ENCODE peak calls at places on chromosome 17, in seven cellular contexts. U, O, P, M, K, H and S are unnamed samples.

GRCh38 chr17:35242158-35242804 is 591 bp upstream of the SLFN5 start:
- DNase-seq in P (peak), M (peak), O (no peak), U (peak), K (peak), H (no peak), S (no peak)

GRCh38 chr17:32596206-32596605 is 109.4 kb downstream of the CDK5R1 start:
- DNase-seq in M (no peak), H (no peak), K (no peak), O (no peak), P (no peak), U (no peak), S (no peak)

GRCh38 chr17:38587193-38587592 is 18.6 kb downstream of the SRCIN1 start:
- DNase-seq in U (no peak), H (no peak), K (no peak), M (no peak), O (no peak), P (no peak), S (no peak)

GRCh38 chr17:72353502-72353901 is 232.7 kb downstream of the SOX9 start:
- DNase-seq in M (no peak), H (no peak), O (no peak), K (no peak), P (no peak), U (no peak), S (no peak)

GRCh38 chr17:17693955-17694228 is 12.6 kb downstream of the RAI1 start:
- DNase-seq in U (no peak), O (no peak), M (no peak), K (no peak), H (no peak), P (no peak), S (no peak)

GRCh38 chr17:60416368-60416925 is 5.8 kb upstream of the CHCT1 start:
- DNase-seq in K (no peak), H (no peak), O (no peak), P (no peak), U (no peak), M (no peak), S (no peak)

GRCh38 chr17:49567104-49567521 is 8.6 kb upstream of the NXPH3 start:
- DNase-seq in H (no peak), O (no peak), U (peak), K (no peak), M (no peak), P (no peak), S (no peak)

GRCh38 chr17:27578718-27579085 is 52.3 kb upstream of the LGALS9 start:
- DNase-seq in U (no peak), H (peak), M (no peak), O (no peak), K (peak), P (no peak), S (peak)

GRCh38 chr17:61399131-61400057 is at the start of gene TBX2:
- DNase-seq in O (peak), P (peak), M (peak), K (peak), U (peak), H (peak), S (peak)

GRCh38 chr17:51487947-51488346 is 227.6 kb downstream of the UTP18 start:
- DNase-seq in M (peak), U (no peak), K (peak), P (no peak), H (no peak), O (no peak), S (no peak)

GRCh38 chr17:3988297-3989120 is 24.3 kb upstream of the ATP2A3 start:
- DNase-seq in P (peak), O (no peak), U (peak), M (no peak), H (peak), K (no peak), S (no peak)

GRCh38 chr17:56468840-56469239 is 124.7 kb upstream of the NOG start:
- DNase-seq in U (no peak), P (no peak), M (no peak), O (no peak), K (no peak), H (no peak), S (no peak)

GRCh38 chr17:59851431-59852375 is 41.0 kb downstream of the TUBD1 start:
- DNase-seq in M (no peak), U (no peak), P (peak), H (peak), O (no peak), K (no peak), S (peak)

GRCh38 chr17:67183531-67183930 is 61.5 kb downstream of the HELZ start:
- DNase-seq in U (no peak), O (no peak), K (no peak), H (no peak), P (no peak), M (no peak), S (peak)

GRCh38 chr17:60640503-60640902 is 37.1 kb upstream of the BCAS3 start:
- DNase-seq in M (peak), K (no peak), H (peak), P (peak), U (no peak), O (no peak), S (peak)

GRCh38 chr17:36534881-36535668 is at the start of gene PIGW:
- DNase-seq in H (peak), K (peak), M (peak), U (peak), O (peak), P (peak), S (peak)

DNA sequence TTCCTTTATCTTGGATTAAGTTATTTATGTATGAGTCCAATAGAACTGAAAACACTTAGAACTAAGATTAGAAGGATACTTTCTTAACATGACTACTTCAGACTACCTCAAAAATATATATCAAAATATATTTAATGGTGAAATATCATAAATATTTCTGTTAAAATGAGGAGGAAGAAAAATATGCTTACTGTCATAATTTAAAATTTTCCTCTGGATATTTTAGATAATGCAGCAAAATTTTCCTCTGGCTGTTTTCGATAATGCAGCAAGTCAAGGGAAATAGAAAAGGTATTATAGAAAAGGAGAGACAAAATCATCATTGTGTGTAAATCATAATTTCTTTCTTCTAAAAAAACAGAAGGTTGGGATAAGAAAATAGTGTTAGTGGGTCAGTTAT is 263.3 kb downstream of the HS3ST3A1 start:
- DNase-seq in K (no peak), M (no peak), O (no peak), U (no peak), P (no peak), H (no peak), S (no peak)
- H3K4me3 ChIP-seq in K (peak), M (no peak), O (no peak), U (no peak), P (peak), H (peak), S (no peak)

GRCh38 chr17:28610372-28610771 is 3.6 kb downstream of the RSKR start:
- DNase-seq in H (no peak), O (no peak), U (no peak), P (no peak), K (no peak), M (no peak), S (no peak)
- H3K4me3 ChIP-seq in H (no peak), O (no peak), U (no peak), P (no peak), K (no peak), M (no peak), S (no peak)

GRCh38 chr17:65121916-65122821 is 15.0 kb upstream of the RGS9 start:
- DNase-seq in M (no peak), H (no peak), P (no peak), K (no peak), U (no peak), O (no peak), S (no peak)
- H3K4me3 ChIP-seq in M (peak), H (peak), P (peak), K (peak), U (peak), O (peak), S (peak)

DNA sequence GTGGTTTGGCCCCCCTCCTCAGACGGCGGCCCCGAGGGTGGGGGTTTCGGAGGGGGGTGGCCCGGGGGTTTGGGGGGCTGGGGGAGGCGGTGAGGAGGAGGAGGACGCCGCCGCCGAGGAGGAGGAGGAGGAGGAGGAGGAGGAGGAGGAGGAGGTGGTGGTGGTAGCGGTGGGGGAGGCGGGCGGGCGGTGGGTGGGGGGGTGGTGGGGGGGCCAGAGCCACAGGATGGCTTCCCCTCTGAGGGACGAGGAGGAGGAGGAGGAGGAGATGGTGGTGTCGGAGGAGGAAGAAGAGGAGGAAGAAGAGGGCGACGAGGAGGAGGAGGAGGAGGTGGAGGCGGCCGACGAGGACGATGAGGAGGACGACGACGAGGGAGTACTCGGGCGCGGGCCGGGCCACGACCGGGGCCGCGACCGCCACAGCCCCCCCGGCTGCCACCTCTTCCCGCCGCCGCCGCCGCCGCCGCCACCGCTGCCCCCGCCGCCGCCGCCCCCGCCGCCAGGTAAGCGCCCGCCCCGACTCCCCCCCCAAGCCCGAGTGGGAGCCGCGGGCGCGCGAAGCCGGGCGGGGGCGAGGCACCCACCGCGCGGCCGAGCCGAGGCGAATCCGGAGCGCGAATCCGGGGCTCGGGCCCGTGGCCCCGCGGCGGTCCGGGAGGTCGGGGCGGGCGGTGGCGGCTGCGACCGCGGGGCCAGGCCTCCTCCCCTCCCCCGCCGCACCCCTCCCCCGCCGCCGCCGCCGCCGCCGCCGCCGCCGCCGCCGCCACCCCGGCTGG is 3.8 kb upstream of the CHD3 start:
- DNase-seq in M (peak), P (no peak), O (no peak), U (peak), K (peak), H (no peak), S (no peak)
- H3K4me3 ChIP-seq in M (peak), P (peak), O (peak), U (peak), K (no peak), H (peak), S (peak)

GRCh38 chr17:78922876-78923498 is 2.2 kb downstream of the TIMP2 start:
- DNase-seq in M (no peak), P (no peak), O (no peak), U (no peak), K (no peak), H (no peak), S (no peak)
- H3K4me3 ChIP-seq in M (peak), P (peak), O (peak), U (peak), K (no peak), H (peak), S (peak)

DNA sequence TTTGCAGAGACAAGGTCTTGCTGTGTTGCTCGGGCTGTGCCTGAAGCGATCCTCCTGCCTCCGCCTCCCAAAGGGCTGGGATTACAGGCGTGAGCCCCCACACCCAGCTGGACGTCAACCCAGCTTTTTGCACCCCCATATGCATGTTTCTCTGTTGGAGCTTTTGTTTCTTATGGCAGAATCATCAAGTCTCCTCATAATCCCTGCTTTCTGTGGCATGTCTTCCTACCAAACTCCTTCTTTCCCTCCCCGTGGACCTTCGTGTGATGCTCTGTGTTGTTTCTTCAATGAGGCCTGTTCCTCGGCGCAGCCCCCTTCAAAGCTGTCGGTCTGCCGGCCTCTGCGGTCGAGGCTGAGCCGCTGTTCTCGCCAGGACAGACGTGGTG is 71.6 kb downstream of the METRNL start:
- DNase-seq in O (no peak), K (peak), H (no peak), U (no peak), P (no peak), M (no peak), S (no peak)
- H3K4me3 ChIP-seq in O (no peak), K (no peak), H (no peak), U (no peak), P (no peak), M (no peak), S (no peak)

DNA sequence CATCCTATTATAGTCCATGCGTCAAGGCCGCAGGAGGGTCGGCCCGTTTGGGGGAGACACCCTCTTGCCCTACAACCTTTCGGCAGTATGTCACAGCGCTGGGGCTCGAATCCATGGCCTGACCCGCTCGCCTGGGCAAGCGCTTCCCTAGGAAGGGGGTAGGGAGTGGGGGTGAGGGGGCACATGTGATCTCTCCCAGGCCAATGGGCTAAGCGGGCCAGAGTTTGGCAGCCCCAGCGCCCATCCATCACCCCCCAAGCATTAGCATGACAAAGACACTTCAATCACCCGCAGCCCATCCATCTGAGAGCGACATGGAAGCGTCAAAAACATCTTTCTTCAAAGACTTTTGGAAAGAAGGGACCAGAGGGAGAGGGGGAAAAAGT is at the start of gene HOXB1:
- DNase-seq in P (no peak), M (peak), H (no peak), K (peak), U (no peak), O (no peak), S (no peak)
- H3K4me3 ChIP-seq in P (no peak), M (peak), H (no peak), K (no peak), U (no peak), O (no peak), S (no peak)

GRCh38 chr17:40326832-40327199 is 17.8 kb downstream of the RARA start:
- DNase-seq in H (no peak), U (no peak), K (no peak), O (no peak), P (peak), M (no peak), S (no peak)
- H3K4me3 ChIP-seq in H (no peak), U (no peak), K (no peak), O (no peak), P (no peak), M (no peak), S (no peak)